ENCODE peak calls at places on chromosomes 13 and 19, in four cellular contexts. P is HepG2, H is GM12878, O is K562. G is an unnamed sample.

GRCh38 chr13:97067342-97067895 is 73.1 kb upstream of the OXGR1 start:
- DNase-seq in P (no peak), H (no peak), O (no peak), G (no peak)

GRCh38 chr19:18490719-18491118 is 31.2 kb downstream of the ELL start:
- DNase-seq in P (no peak), H (no peak), O (no peak), G (no peak)

GRCh38 chr13:51858433-51859247 is 3.1 kb upstream of the CCDC70 start:
- DNase-seq in P (peak), H (no peak), O (no peak), G (no peak)

GRCh38 chr19:13872695-13873389 is 4.1 kb upstream of the NANOS3 start:
- DNase-seq in P (no peak), H (no peak), O (peak), G (no peak)

GRCh38 chr13:113367020-113367560 is 3.2 kb upstream of the GRTP1 start:
- DNase-seq in P (no peak), H (no peak), O (no peak), G (no peak)

GRCh38 chr13:76683168-76683567 is 203.0 kb downstream of the KCTD12 start:
- DNase-seq in P (no peak), H (no peak), O (no peak), G (no peak)

GRCh38 chr13:47288546-47288945 is 391.7 kb upstream of the HTR2A start:
- DNase-seq in P (no peak), H (no peak), O (no peak), G (no peak)

GRCh38 chr13:36965767-36966166 is 33.4 kb downstream of the ALG5 start:
- DNase-seq in P (no peak), H (no peak), O (no peak), G (no peak)

GRCh38 chr13:90846956-90847355 is 500.5 kb upstream of the MIR17HG start:
- DNase-seq in P (no peak), H (no peak), O (no peak), G (no peak)

GRCh38 chr13:32838985-32839384 is 177.2 kb upstream of the KL start:
- DNase-seq in P (peak), H (no peak), O (no peak), G (no peak)

GRCh38 chr13:51324714-51325440 is 14.6 kb upstream of the SERPINE3 start:
- DNase-seq in P (no peak), H (no peak), O (no peak), G (no peak)

GRCh38 chr19:39705578-39706188 is 1.4 kb downstream of the LGALS14 start:
- DNase-seq in P (no peak), H (no peak), O (no peak), G (no peak)

GRCh38 chr19:1524206-1524971 is 512 bp downstream of the PLK5 start:
- DNase-seq in P (no peak), H (no peak), O (no peak), G (no peak)
- TF ChIP-seq SP1 in P (no peak), H (no peak), O (no peak), G (no peak)

DNA sequence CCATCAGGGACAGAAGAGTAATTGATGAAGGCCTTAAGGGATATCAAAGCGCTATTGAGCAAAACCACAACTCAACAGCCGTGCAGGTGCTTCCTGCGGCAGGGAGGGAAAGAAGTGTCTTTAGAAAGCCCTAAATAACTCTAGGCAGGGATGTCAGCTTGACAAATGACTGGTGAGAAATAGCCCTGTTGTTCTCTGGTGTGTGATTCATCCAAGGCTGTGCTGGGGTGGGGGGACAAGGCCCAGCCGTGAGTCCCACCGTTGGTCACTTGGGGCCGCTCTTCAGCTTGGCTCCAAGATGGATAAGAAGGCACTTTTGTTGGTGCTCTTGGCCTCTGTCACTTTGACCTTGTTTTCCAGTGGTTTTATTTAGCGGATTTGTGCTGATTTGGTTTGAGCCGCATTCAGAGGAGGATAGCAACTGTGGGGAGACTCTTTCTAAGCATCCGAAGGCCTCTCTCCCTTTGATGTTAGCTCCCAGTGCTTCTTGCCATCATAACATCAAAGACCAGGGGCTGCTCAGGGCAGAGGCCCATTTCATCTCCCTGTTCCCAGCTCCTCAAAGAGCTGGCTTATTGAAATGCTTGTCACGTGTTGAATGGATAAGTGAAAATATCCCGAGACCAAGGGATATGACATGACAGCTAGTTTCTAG is 130.3 kb upstream of the SERP2 start:
- DNase-seq in P (peak), H (no peak), O (peak), G (no peak)
- TF ChIP-seq BHLHE40 in P (no peak), H (no peak), O (no peak), G (no peak)

GRCh38 chr19:28201462-28201943 is 1011.4 kb downstream of the UQCRFS1 start:
- DNase-seq in P (no peak), H (no peak), O (no peak), G (no peak)
- TF ChIP-seq SP1 in P (no peak), H (no peak), O (no peak), G (no peak)

DNA sequence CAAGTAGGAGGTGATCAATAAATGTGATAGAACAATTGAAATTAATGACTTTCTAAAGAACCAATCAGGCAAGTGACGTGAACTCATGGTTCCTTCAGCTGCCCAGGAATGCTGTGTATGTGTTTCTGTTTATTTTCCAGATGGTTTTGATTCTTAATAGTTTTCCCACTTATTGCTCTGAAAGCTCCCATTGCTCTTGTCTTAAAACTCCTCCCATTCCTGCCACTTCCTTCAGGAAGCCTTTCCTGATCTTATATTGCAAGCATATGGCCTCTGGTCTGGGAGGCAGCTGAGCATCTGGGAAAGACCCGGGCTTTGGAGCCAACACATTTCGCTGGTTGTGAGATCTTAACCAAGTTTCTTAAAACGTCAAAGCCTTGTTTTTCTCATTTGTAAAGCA is 17.1 kb upstream of the LATS2 start:
- DNase-seq in P (no peak), H (no peak), O (no peak), G (no peak)
- TF ChIP-seq BHLHE40 in P (no peak), H (no peak), O (no peak), G (no peak)

GRCh38 chr19:41328157-41328817 is 18.3 kb downstream of the CCDC97 start:
- DNase-seq in P (no peak), H (no peak), O (no peak), G (no peak)
- TF ChIP-seq SP1 in P (no peak), H (no peak), O (no peak), G (no peak)

DNA sequence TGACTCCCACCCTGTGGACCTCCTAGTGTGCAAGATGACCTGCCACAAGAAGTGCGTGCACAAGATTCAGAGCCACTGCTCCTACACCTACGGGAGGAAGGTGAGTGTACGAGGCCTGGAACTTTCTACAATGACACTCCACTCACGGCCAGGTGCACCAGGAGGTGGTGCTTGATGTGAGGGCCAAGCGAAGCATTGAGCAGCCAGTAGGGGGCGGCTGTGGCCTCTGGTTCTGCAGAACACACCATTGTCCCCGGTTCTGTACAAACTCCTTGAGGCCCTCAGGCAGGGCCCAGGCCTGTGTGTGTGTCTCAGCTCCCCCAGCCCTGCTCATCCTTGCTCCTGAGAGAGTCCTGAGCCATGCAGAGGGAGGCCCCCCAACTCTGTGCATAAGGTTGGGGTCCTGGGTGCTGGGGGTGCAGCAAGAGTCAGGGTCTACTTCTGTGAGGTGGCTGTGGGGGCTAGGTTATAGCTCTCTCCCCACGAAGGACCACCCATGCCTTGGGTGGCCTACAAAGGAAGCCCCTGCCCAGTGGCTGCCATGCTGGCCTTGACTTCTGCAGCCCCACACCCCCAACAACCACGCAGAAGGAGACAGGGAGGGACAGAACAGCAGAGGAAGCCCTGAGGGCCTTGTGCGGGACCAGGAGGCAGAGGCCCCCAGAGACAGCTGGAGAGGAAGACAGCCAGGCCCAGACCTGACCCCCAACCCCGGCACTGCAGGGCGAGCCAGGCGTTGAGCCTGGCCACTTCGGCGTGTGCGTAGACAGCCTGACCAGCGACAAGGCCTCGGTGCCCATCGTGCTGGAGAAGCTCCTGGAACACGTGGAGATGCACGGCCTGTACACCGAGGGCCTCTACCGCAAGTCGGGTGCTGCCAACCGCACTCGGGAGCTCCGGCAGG is 9.7 kb upstream of the USE1 start:
- DNase-seq in P (peak), H (no peak), O (peak), G (peak)
- TF ChIP-seq BHLHE40 in P (no peak), H (no peak), O (no peak), G (no peak)

GRCh38 chr19:47762151-47762550 is 16.4 kb upstream of the SELENOW start:
- DNase-seq in P (no peak), H (no peak), O (no peak), G (no peak)
- TF ChIP-seq SP1 in P (no peak), H (no peak), O (no peak), G (no peak)

GRCh38 chr19:5953680-5954213 is 24.2 kb downstream of the RANBP3 start:
- DNase-seq in P (no peak), H (no peak), O (peak), G (no peak)

GRCh38 chr19:5952193-5953033 is 25.5 kb downstream of the RANBP3 start:
- DNase-seq in P (no peak), H (no peak), O (no peak), G (no peak)

GRCh38 chr19:5951338-5951861 is 26.5 kb downstream of the RANBP3 start:
- DNase-seq in P (no peak), H (no peak), O (no peak), G (no peak)

GRCh38 chr19:5954293-5954692 is 23.6 kb downstream of the RANBP3 start:
- DNase-seq in P (no peak), H (no peak), O (no peak), G (no peak)

DNA sequence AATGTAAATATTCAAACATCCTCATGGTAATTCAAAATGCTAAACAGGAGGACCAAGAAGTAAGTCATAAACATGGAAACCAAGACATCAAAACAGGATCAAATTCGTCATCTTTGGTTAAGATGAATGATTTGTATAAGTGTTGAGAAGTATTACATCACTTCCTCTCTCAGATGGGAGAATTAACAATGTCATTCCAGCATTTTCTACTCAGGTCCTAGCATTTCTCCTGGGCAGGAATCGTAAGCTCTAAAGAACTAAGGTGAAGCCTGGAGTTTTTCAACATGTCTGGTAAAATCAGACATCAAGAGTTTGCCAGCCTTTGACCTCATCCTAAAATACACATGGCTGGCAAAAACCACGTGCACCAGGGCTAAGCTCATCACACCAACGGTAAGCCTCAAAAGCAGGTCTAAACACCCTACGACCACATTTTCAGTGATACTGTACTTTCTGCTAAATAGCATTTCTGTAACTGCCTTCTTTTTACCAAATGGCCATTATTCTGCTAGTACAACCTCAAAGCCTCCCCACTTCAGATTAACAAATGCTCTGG is 24.8 kb downstream of the RANBP3 start:
- DNase-seq in P (no peak), H (no peak), O (no peak), G (no peak)
- TF ChIP-seq BHLHE40 in P (no peak), H (no peak), O (no peak), G (no peak)

GRCh38 chr19:4009990-4010807 is 2.7 kb downstream of the PIAS4 start:
- DNase-seq in P (no peak), H (no peak), O (no peak), G (no peak)
- TF ChIP-seq SP1 in P (no peak), H (no peak), O (no peak), G (no peak)

G was measured in HEK293T.